ENCODE peak calls at places on chromosomes 3 and 15, in six cellular contexts. H is H1, M is IMR-90, O is neuronal stem cell, Q is H9, V is mesenchymal stem cell. Z is an unnamed sample. For H3K4me1, the result is how much of the 10 kb centered on the place peaks cover.

GRCh38 chr3:46962990-46963389 is 13.6 kb downstream of the CCDC12 start:
- DNase-seq in H (no peak), M (no peak), O (no peak), Q (no peak), V (no peak), Z (peak)

GRCh38 chr3:56547486-56547885 is 9.5 kb upstream of the CCDC66 start:
- DNase-seq in H (no peak), M (no peak), O (no peak), Q (no peak), V (no peak), Z (no peak)

GRCh38 chr15:59380902-59381610 is 8.4 kb upstream of the MYO1E start:
- DNase-seq in H (no peak), M (no peak), O (peak), Q (no peak), V (peak), Z (peak)

GRCh38 chr15:72599855-72600464 is 54.5 kb upstream of the GOLGA6B start:
- DNase-seq in H (no peak), M (peak), O (no peak), Q (no peak), V (peak), Z (peak)

GRCh38 chr3:179943097-179943880 is 93.4 kb downstream of the PEX5L start:
- DNase-seq in H (no peak), M (no peak), O (no peak), Q (no peak), V (no peak), Z (no peak)

GRCh38 chr15:51281368-51281967 is 56.9 kb downstream of the CYP19A1 start:
- DNase-seq in H (peak), M (peak), O (peak), Q (peak), V (peak), Z (peak)

GRCh38 chr3:151203053-151203420 is at the start of gene GPR171:
- DNase-seq in H (no peak), M (no peak), O (no peak), Q (no peak), V (no peak), Z (no peak)

GRCh38 chr3:32355892-32356291 is 35.8 kb upstream of the CMTM7 start:
- DNase-seq in H (no peak), M (no peak), O (no peak), Q (no peak), V (no peak), Z (no peak)

GRCh38 chr15:92071030-92071644 is 217.6 kb downstream of the SLCO3A1 start:
- DNase-seq in H (no peak), M (no peak), O (no peak), Q (no peak), V (no peak), Z (peak)

GRCh38 chr3:195224156-195224979 is 46.6 kb downstream of the XXYLT1 start:
- DNase-seq in H (peak), M (no peak), O (no peak), Q (no peak), V (no peak), Z (no peak)

GRCh38 chr15:68997930-68998777 is 16.3 kb upstream of the NOX5 start:
- DNase-seq in H (no peak), M (no peak), O (no peak), Q (no peak), V (no peak), Z (no peak)

GRCh38 chr3:39910828-39911464 is 101.5 kb downstream of the MYRIP start:
- DNase-seq in H (no peak), M (no peak), O (no peak), Q (no peak), V (no peak), Z (no peak)

GRCh38 chr3:15345051-15345607 is 12.7 kb upstream of the SH3BP5 start:
- DNase-seq in H (no peak), M (no peak), O (no peak), Q (no peak), V (no peak), Z (no peak)

GRCh38 chr3:49805884-49806701 is 3.0 kb downstream of the INKA1 start:
- DNase-seq in H (no peak), M (no peak), O (no peak), Q (peak), V (peak), Z (no peak)

GRCh38 chr3:49805367-49805782 is 2.3 kb downstream of the INKA1 start:
- DNase-seq in H (no peak), M (peak), O (no peak), Q (no peak), V (peak), Z (no peak)

GRCh38 chr3:49806838-49807237 is 3.8 kb downstream of the INKA1 start:
- DNase-seq in H (no peak), M (no peak), O (no peak), Q (no peak), V (no peak), Z (no peak)

GRCh38 chr3:49804141-49805041 is 1.3 kb downstream of the INKA1 start:
- DNase-seq in H (no peak), M (no peak), O (no peak), Q (no peak), V (no peak), Z (no peak)

DNA sequence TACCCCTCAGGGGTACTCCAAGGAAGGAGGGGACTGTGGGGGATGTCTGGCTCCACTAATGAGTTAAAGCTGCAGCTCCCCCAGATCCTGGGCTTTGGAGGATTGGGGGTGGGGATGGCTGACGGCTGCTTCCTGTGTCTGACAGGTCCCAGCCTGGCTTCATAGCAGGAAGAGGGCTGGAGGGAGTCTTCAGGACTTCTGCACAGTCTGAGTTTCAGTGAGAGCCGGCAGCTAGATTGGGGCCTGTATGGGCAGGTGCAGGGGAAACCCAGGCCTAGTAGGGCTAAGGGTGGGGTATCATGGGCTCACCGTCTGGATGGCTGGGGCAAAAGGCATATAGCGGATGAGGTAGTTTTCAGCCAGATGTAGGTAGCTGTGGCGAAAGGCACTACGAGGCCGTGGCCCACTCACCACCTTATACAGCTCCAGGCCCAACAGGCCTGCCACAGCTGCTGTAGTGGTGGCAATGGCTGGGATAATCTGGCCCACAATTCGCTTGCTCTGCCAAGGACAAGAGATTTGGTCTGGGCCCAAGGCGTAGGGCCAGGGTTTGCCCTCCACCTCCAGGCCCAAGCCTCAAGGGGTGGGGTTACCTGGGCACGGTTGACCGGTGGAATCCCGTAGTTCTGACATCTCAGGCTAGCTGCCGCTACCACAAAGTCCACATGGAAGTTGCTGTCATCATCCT is 4.5 kb downstream of the INKA1 start:
- DNase-seq in H (no peak), M (no peak), O (no peak), Q (no peak), V (peak), Z (no peak)
- H3K4me1 ChIP-seq in H (under half), M (under half), O (under half), Q (under half), V (under half), Z (under half)

GRCh38 chr3:5428607-5429516 is 241.4 kb downstream of the EDEM1 start:
- DNase-seq in H (no peak), M (no peak), O (no peak), Q (no peak), V (peak), Z (no peak)
- H2AFZ ChIP-seq in H (no peak), M (no peak), O (no peak), Q (no peak), V (no peak), Z (no peak)

GRCh38 chr15:41283653-41284424 is 48.6 kb downstream of the OIP5 start:
- DNase-seq in H (peak), M (peak), O (peak), Q (peak), V (peak), Z (peak)
- H2AK5ac ChIP-seq in H (no peak), M (peak), O (no peak), Q (no peak), V (no peak), Z (peak)

DNA sequence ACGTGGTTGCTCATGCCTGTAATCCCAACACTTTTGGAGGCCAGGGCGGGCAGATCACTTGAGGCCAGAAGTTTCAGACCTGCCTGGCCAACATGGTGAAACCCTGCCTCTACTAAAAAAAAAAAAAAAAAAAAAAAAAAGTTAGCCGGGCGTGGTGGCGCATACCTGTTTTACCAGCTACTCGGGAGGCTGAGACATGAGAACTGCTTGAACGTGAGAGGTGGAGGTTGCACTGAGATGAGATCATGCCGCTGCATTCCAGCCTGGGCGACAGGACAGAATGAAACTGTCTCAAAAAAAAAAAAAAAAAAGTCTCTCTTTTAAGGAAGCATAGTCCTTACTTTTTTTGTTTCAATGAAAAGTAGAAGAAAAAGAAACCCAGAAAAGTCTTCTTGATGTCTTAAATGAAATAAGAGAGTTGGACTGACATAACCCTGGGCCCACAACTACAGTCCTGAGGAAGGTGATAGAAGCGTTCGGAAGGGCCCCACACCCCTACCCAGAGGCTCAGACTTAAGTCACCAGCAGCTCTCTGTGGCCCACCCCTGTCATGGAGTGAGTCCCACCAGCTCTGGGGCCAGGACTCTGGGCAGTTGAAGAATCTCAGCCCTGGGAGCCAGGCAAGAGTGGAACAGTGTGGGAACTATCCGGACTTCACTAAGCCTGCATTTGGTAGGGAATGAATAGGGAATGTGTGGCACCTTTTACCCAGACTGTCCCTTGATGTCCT is 2.6 kb downstream of the NME9 start:
- DNase-seq in H (no peak), M (no peak), O (no peak), Q (no peak), V (no peak), Z (peak)
- H3K4me1 ChIP-seq in H (under half), M (under half), O (under half), Q (under half), V (under half), Z (under half)

GRCh38 chr3:8357859-8358258 is 143.8 kb upstream of the LMCD1 start:
- DNase-seq in H (no peak), M (no peak), O (no peak), Q (no peak), V (no peak), Z (no peak)
- H2AFZ ChIP-seq in H (no peak), M (no peak), O (no peak), Q (no peak), V (no peak), Z (no peak)

Z was measured in trophoblast cell.